ENCODE peak calls at places on chromosomes 7 and 10, in seven cellular contexts. A is hepatocyte, T is fibroblast of pulmonary artery, H is astrocyte of the spinal cord, B is body of pancreas, G is cardiac muscle cell, Y is DND-41. K is an unnamed sample.
A peak's percentile ranks its signal among the peaks of the same experiment; 100 is the strongest.

GRCh38 chr10:130341325-130341724 is 205.1 kb downstream of the GLRX3 start:
- DNase-seq in A (peak; percentile 74), T (no peak), H (no peak), B (peak; percentile 58), G (no peak), Y (peak; percentile 26), K (no peak)

GRCh38 chr7:8511810-8512209 is 78.4 kb downstream of the NXPH1 start:
- DNase-seq in A (no peak), T (no peak), H (no peak), B (no peak), G (no peak), Y (no peak), K (no peak)

GRCh38 chr7:143126146-143126545 is 5.7 kb upstream of the PIP start:
- DNase-seq in A (no peak), T (peak; percentile 87), H (no peak), B (no peak), G (peak; percentile 62), Y (no peak), K (no peak)

GRCh38 chr10:12597800-12598750 is 248.7 kb downstream of the CAMK1D start:
- DNase-seq in A (no peak), T (no peak), H (peak; percentile 8), B (no peak), G (no peak), Y (no peak), K (no peak)

GRCh38 chr10:101066146-101066889 is 4.5 kb downstream of the KAZALD1 start:
- DNase-seq in A (peak; percentile 92), T (peak; percentile 54), H (peak; percentile 38), B (peak; percentile 65), G (peak; percentile 60), Y (no peak), K (peak; percentile 82)

GRCh38 chr7:68706291-68706690 is 892.0 kb upstream of the AUTS2 start:
- DNase-seq in A (no peak), T (peak; percentile 83), H (peak; percentile 96), B (no peak), G (peak; percentile 90), Y (no peak), K (no peak)

GRCh38 chr7:1881946-1882345 is 211.9 kb downstream of the ELFN1 start:
- DNase-seq in A (no peak), T (no peak), H (no peak), B (no peak), G (no peak), Y (no peak), K (no peak)

GRCh38 chr10:79380125-79380917 is 33.1 kb downstream of the PPIF start:
- DNase-seq in A (peak; percentile 68), T (peak; percentile 75), H (no peak), B (no peak), G (peak; percentile 88), Y (no peak), K (peak; percentile 89)

GRCh38 chr10:124936813-124937212 is 5.1 kb upstream of the ZRANB1 start:
- DNase-seq in A (no peak), T (no peak), H (no peak), B (no peak), G (no peak), Y (no peak), K (no peak)

GRCh38 chr10:33034931-33035330 is 76.9 kb upstream of the ITGB1 start:
- DNase-seq in A (no peak), T (no peak), H (no peak), B (no peak), G (no peak), Y (no peak), K (no peak)

GRCh38 chr7:42104694-42105093 is 132.3 kb downstream of the GLI3 start:
- DNase-seq in A (no peak), T (no peak), H (no peak), B (no peak), G (no peak), Y (no peak), K (no peak)

GRCh38 chr7:128302110-128302509 is 41.6 kb downstream of the RBM28 start:
- DNase-seq in A (no peak), T (no peak), H (no peak), B (no peak), G (no peak), Y (no peak), K (no peak)

GRCh38 chr7:36278767-36279171 is 110.9 kb upstream of the ANLN start:
- DNase-seq in A (peak; percentile 85), T (peak; percentile 39), H (peak; percentile 68), B (no peak), G (peak; percentile 73), Y (no peak), K (peak; percentile 93)

GRCh38 chr7:50213622-50214017 is 90.9 kb upstream of the IKZF1 start:
- DNase-seq in A (no peak), T (no peak), H (no peak), B (no peak), G (no peak), Y (no peak), K (no peak)

GRCh38 chr7:75953431-75953830 is 38.5 kb downstream of the POR start:
- DNase-seq in A (no peak), T (no peak), H (no peak), B (no peak), G (no peak), Y (no peak), K (no peak)

GRCh38 chr10:13707156-13707881 is 120.6 kb downstream of the PRPF18 start:
- DNase-seq in A (peak; percentile 77), T (peak; percentile 97), H (peak; percentile 96), B (peak; percentile 79), G (peak; percentile 96), Y (peak; percentile 65), K (peak; percentile 93)

GRCh38 chr10:100670828-100671479 is 74.4 kb upstream of the PAX2 start:
- DNase-seq in A (peak; percentile 61), T (no peak), H (no peak), B (peak; percentile 52), G (peak; percentile 17), Y (no peak), K (no peak)

DNA sequence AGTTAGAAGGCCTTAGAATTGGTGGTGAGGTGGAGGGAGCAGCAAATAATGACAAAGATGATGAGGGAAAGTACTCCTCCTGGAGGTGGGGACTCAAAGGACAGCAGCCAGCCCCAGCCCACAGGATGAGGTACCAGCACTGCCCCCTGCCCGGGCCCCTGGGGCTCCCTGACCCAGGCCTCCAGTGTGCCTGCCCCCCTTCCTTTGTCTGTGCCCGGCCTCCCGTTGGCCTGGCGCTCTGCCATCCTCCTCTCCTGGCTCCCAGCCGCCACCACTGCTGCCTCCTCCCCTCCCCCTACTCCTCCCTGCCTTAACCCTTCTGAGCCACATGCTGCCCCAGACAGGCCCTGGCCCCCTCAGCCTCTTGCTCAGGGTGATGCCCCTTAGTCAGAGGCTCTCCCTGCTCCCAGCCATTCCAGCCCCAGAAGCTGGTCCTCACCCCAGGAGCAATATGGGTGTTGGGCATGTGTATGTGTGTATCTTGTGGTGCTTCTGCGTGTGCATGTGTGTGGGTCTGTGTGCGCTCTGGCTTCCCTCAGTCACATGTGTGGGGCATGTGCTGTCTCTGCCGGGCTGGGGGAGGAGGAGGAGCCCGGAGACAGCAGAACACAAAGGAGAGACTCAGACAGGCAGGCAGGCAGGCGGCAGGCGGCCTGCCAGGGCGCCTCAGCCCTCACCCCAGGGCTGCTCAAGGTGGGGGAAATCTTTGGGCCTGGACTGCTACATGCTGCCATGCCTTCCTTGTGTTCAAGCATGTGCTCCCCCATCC is 2.6 kb downstream of the LDB1 start:
- DNase-seq in A (peak; percentile 93), T (peak; percentile 88), H (peak; percentile 77), B (peak; percentile 85), G (peak; percentile 89), Y (peak; percentile 75), K (peak; percentile 95)
- TF ChIP-seq CTCF in A (peak; percentile 41), T (peak; percentile 13), H (peak; percentile 39), B (no peak), G (peak; percentile 31), Y (peak; percentile 43), K (no peak)

GRCh38 chr7:114426824-114427223 is 12.2 kb downstream of the FOXP2 start:
- DNase-seq in A (peak; percentile 34), T (peak; percentile 55), H (peak; percentile 37), B (no peak), G (peak; percentile 60), Y (no peak), K (no peak)
- TF ChIP-seq CTCF in A (peak; percentile 53), T (peak; percentile 46), H (peak; percentile 58), B (peak; percentile 20), G (peak; percentile 48), Y (peak; percentile 49), K (no peak)

GRCh38 chr10:54985732-54986131 is 184.7 kb upstream of the PCDH15 start:
- DNase-seq in A (peak; percentile 43), T (peak; percentile 16), H (peak; percentile 10), B (no peak), G (no peak), Y (no peak), K (no peak)
- TF ChIP-seq CTCF in A (peak; percentile 53), T (peak; percentile 18), H (peak; percentile 21), B (peak; percentile 26), G (peak; percentile 8), Y (peak; percentile 34), K (no peak)

DNA sequence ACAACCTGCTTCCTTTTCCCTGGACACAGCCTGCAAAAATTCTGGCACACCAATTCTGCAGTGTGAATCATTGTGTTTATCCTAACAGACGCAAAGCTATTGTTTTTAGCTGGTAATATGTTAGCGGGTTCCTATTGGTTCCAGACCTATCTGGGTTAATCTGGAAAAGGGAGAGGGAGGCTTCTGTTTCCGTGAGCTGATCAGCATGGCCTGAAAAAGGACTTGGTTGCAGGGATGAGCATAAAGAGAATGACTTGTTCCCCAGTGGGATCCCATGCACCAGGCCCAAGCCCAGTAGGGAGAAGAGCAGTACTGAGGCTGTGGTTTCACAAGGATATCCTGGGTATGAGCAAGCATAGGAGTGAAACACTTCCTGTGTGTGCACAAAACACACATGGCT is 78.4 kb downstream of the PDE1C start:
- DNase-seq in A (no peak), T (no peak), H (peak; percentile 55), B (no peak), G (no peak), Y (no peak), K (no peak)
- TF ChIP-seq CTCF in A (no peak), T (no peak), H (no peak), B (no peak), G (no peak), Y (no peak), K (no peak)

GRCh38 chr7:145331076-145331475 is 495.2 kb upstream of the TPK1 start:
- DNase-seq in A (no peak), T (no peak), H (no peak), B (no peak), G (no peak), Y (no peak), K (no peak)
- TF ChIP-seq CTCF in A (peak; percentile 23), T (no peak), H (no peak), B (no peak), G (no peak), Y (no peak), K (no peak)

GRCh38 chr10:28532509-28533314 is at the start of gene WAC:
- DNase-seq in A (peak; percentile 97), T (peak; percentile 93), H (peak; percentile 95), B (peak; percentile 97), G (peak; percentile 95), Y (peak; percentile 95), K (peak; percentile 97)
- TF ChIP-seq CTCF in A (peak; percentile 15), T (no peak), H (no peak), B (peak; percentile 43), G (no peak), Y (peak; percentile 16), K (peak; percentile 8)

K was measured in sigmoid colon.